ENCODE peak calls at places on chromosomes 16 and 17, in ten cellular contexts. One of them, this sample, is unnamed.

GRCh38 chr17:41498276-41498675 is 7.1 kb downstream of the KRT13 start:
- DNase-seq in mammary epithelial cell: no peak
- DNase-seq in epithelial cell of proximal tubule: no peak
- DNase-seq in CD8-positive, alpha-beta T cell: no peak
- DNase-seq in tibial artery: no peak
- DNase-seq in lower lobe of right lung: no peak
- DNase-seq in CD4-positive, CD25-positive, alpha-beta regulatory T cell: no peak
- DNase-seq in cardiac muscle cell: no peak
- DNase-seq in effector memory CD4-positive, alpha-beta T cell: no peak
- DNase-seq in WERI-Rb-1: no peak
- DNase-seq in this sample: no peak

GRCh38 chr17:35160354-35161201 is 13.0 kb downstream of the UNC45B start:
- DNase-seq in epithelial cell of proximal tubule: no peak
- DNase-seq in effector memory CD4-positive, alpha-beta T cell: no peak
- DNase-seq in tibial artery: peak
- DNase-seq in WERI-Rb-1: no peak
- DNase-seq in lower lobe of right lung: no peak
- DNase-seq in CD8-positive, alpha-beta T cell: peak
- DNase-seq in cardiac muscle cell: no peak
- DNase-seq in CD4-positive, CD25-positive, alpha-beta regulatory T cell: peak
- DNase-seq in mammary epithelial cell: no peak
- DNase-seq in this sample: no peak

GRCh38 chr16:28491080-28491969 is 549 bp downstream of the CLN3 start:
- DNase-seq in mammary epithelial cell: peak
- DNase-seq in WERI-Rb-1: peak
- DNase-seq in effector memory CD4-positive, alpha-beta T cell: no peak
- DNase-seq in tibial artery: peak
- DNase-seq in cardiac muscle cell: peak
- DNase-seq in lower lobe of right lung: peak
- DNase-seq in CD8-positive, alpha-beta T cell: peak
- DNase-seq in epithelial cell of proximal tubule: no peak
- DNase-seq in CD4-positive, CD25-positive, alpha-beta regulatory T cell: no peak
- DNase-seq in this sample: peak

GRCh38 chr16:87006021-87006420 is 311.2 kb downstream of the C16orf95 start:
- DNase-seq in lower lobe of right lung: no peak
- DNase-seq in WERI-Rb-1: no peak
- DNase-seq in effector memory CD4-positive, alpha-beta T cell: no peak
- DNase-seq in tibial artery: peak
- DNase-seq in mammary epithelial cell: no peak
- DNase-seq in epithelial cell of proximal tubule: no peak
- DNase-seq in CD8-positive, alpha-beta T cell: no peak
- DNase-seq in CD4-positive, CD25-positive, alpha-beta regulatory T cell: no peak
- DNase-seq in cardiac muscle cell: no peak
- DNase-seq in this sample: no peak

GRCh38 chr17:39196820-39197331 is 593 bp downstream of the CACNB1 start:
- DNase-seq in effector memory CD4-positive, alpha-beta T cell: no peak
- DNase-seq in epithelial cell of proximal tubule: no peak
- DNase-seq in cardiac muscle cell: peak
- DNase-seq in lower lobe of right lung: peak
- DNase-seq in CD4-positive, CD25-positive, alpha-beta regulatory T cell: no peak
- DNase-seq in CD8-positive, alpha-beta T cell: no peak
- DNase-seq in mammary epithelial cell: no peak
- DNase-seq in tibial artery: peak
- DNase-seq in WERI-Rb-1: peak
- DNase-seq in this sample: peak

GRCh38 chr16:10736926-10737625 is 6.6 kb upstream of the NUBP1 start:
- DNase-seq in cardiac muscle cell: peak
- DNase-seq in CD4-positive, CD25-positive, alpha-beta regulatory T cell: peak
- DNase-seq in lower lobe of right lung: no peak
- DNase-seq in mammary epithelial cell: peak
- DNase-seq in WERI-Rb-1: peak
- DNase-seq in epithelial cell of proximal tubule: no peak
- DNase-seq in CD8-positive, alpha-beta T cell: peak
- DNase-seq in tibial artery: no peak
- DNase-seq in effector memory CD4-positive, alpha-beta T cell: peak
- DNase-seq in this sample: peak

GRCh38 chr16:63057342-63057741 is 1021.1 kb upstream of the CDH8 start:
- DNase-seq in cardiac muscle cell: no peak
- DNase-seq in tibial artery: no peak
- DNase-seq in mammary epithelial cell: no peak
- DNase-seq in CD8-positive, alpha-beta T cell: no peak
- DNase-seq in lower lobe of right lung: no peak
- DNase-seq in epithelial cell of proximal tubule: no peak
- DNase-seq in effector memory CD4-positive, alpha-beta T cell: no peak
- DNase-seq in CD4-positive, CD25-positive, alpha-beta regulatory T cell: no peak
- DNase-seq in WERI-Rb-1: no peak
- DNase-seq in this sample: no peak

GRCh38 chr17:7854078-7854777 is 638 bp upstream of the TMEM88 start:
- DNase-seq in lower lobe of right lung: peak
- DNase-seq in cardiac muscle cell: no peak
- DNase-seq in tibial artery: no peak
- DNase-seq in effector memory CD4-positive, alpha-beta T cell: no peak
- DNase-seq in mammary epithelial cell: no peak
- DNase-seq in CD8-positive, alpha-beta T cell: no peak
- DNase-seq in CD4-positive, CD25-positive, alpha-beta regulatory T cell: no peak
- DNase-seq in WERI-Rb-1: no peak
- DNase-seq in epithelial cell of proximal tubule: no peak
- DNase-seq in this sample: no peak

GRCh38 chr16:78469787-78470186 is 370.3 kb downstream of the WWOX start:
- DNase-seq in epithelial cell of proximal tubule: no peak
- DNase-seq in WERI-Rb-1: no peak
- DNase-seq in CD8-positive, alpha-beta T cell: no peak
- DNase-seq in mammary epithelial cell: no peak
- DNase-seq in tibial artery: no peak
- DNase-seq in lower lobe of right lung: no peak
- DNase-seq in cardiac muscle cell: no peak
- DNase-seq in effector memory CD4-positive, alpha-beta T cell: no peak
- DNase-seq in CD4-positive, CD25-positive, alpha-beta regulatory T cell: no peak
- DNase-seq in this sample: no peak

GRCh38 chr17:74797824-74798223 is 21.7 kb upstream of the NAT9 start:
- DNase-seq in effector memory CD4-positive, alpha-beta T cell: no peak
- DNase-seq in lower lobe of right lung: no peak
- DNase-seq in tibial artery: no peak
- DNase-seq in WERI-Rb-1: no peak
- DNase-seq in CD8-positive, alpha-beta T cell: no peak
- DNase-seq in mammary epithelial cell: no peak
- DNase-seq in cardiac muscle cell: no peak
- DNase-seq in epithelial cell of proximal tubule: no peak
- DNase-seq in CD4-positive, CD25-positive, alpha-beta regulatory T cell: no peak
- DNase-seq in this sample: no peak

GRCh38 chr17:31830971-31831755 is 27.9 kb downstream of the COPRS start:
- DNase-seq in lower lobe of right lung: no peak
- DNase-seq in mammary epithelial cell: no peak
- DNase-seq in CD4-positive, CD25-positive, alpha-beta regulatory T cell: no peak
- DNase-seq in CD8-positive, alpha-beta T cell: no peak
- DNase-seq in effector memory CD4-positive, alpha-beta T cell: no peak
- DNase-seq in epithelial cell of proximal tubule: no peak
- DNase-seq in cardiac muscle cell: no peak
- DNase-seq in WERI-Rb-1: no peak
- DNase-seq in tibial artery: no peak
- DNase-seq in this sample: peak

GRCh38 chr16:86682219-86682904 is 104.0 kb downstream of the FOXL1 start:
- DNase-seq in WERI-Rb-1: no peak
- DNase-seq in CD4-positive, CD25-positive, alpha-beta regulatory T cell: no peak
- DNase-seq in tibial artery: no peak
- DNase-seq in cardiac muscle cell: no peak
- DNase-seq in effector memory CD4-positive, alpha-beta T cell: no peak
- DNase-seq in CD8-positive, alpha-beta T cell: no peak
- DNase-seq in epithelial cell of proximal tubule: no peak
- DNase-seq in mammary epithelial cell: no peak
- DNase-seq in lower lobe of right lung: no peak
- DNase-seq in this sample: no peak

GRCh38 chr16:90019201-90019542 is at the start of gene DBNDD1:
- DNase-seq in cardiac muscle cell: no peak
- DNase-seq in CD4-positive, CD25-positive, alpha-beta regulatory T cell: no peak
- DNase-seq in mammary epithelial cell: no peak
- DNase-seq in lower lobe of right lung: no peak
- DNase-seq in effector memory CD4-positive, alpha-beta T cell: no peak
- DNase-seq in tibial artery: no peak
- DNase-seq in CD8-positive, alpha-beta T cell: no peak
- DNase-seq in WERI-Rb-1: no peak
- DNase-seq in epithelial cell of proximal tubule: no peak
- DNase-seq in this sample: no peak
- H3K4me3 ChIP-seq in cardiac muscle cell: peak
- H3K4me3 ChIP-seq in CD4-positive, CD25-positive, alpha-beta regulatory T cell: no peak
- H3K4me3 ChIP-seq in mammary epithelial cell: peak
- H3K4me3 ChIP-seq in lower lobe of right lung: peak
- H3K4me3 ChIP-seq in effector memory CD4-positive, alpha-beta T cell: peak
- H3K4me3 ChIP-seq in tibial artery: peak
- H3K4me3 ChIP-seq in CD8-positive, alpha-beta T cell: peak
- H3K4me3 ChIP-seq in WERI-Rb-1: no peak
- H3K4me3 ChIP-seq in epithelial cell of proximal tubule: peak
- H3K4me3 ChIP-seq in this sample: peak

GRCh38 chr16:23464196-23464595 is 11.2 kb upstream of the COG7 start:
- DNase-seq in epithelial cell of proximal tubule: no peak
- DNase-seq in lower lobe of right lung: no peak
- DNase-seq in cardiac muscle cell: no peak
- DNase-seq in WERI-Rb-1: no peak
- DNase-seq in CD8-positive, alpha-beta T cell: no peak
- DNase-seq in tibial artery: no peak
- DNase-seq in CD4-positive, CD25-positive, alpha-beta regulatory T cell: no peak
- DNase-seq in effector memory CD4-positive, alpha-beta T cell: no peak
- DNase-seq in mammary epithelial cell: no peak
- DNase-seq in this sample: no peak
- H3K4me3 ChIP-seq in epithelial cell of proximal tubule: no peak
- H3K4me3 ChIP-seq in lower lobe of right lung: no peak
- H3K4me3 ChIP-seq in cardiac muscle cell: no peak
- H3K4me3 ChIP-seq in WERI-Rb-1: no peak
- H3K4me3 ChIP-seq in CD8-positive, alpha-beta T cell: no peak
- H3K4me3 ChIP-seq in tibial artery: no peak
- H3K4me3 ChIP-seq in CD4-positive, CD25-positive, alpha-beta regulatory T cell: no peak
- H3K4me3 ChIP-seq in effector memory CD4-positive, alpha-beta T cell: no peak
- H3K4me3 ChIP-seq in mammary epithelial cell: no peak
- H3K4me3 ChIP-seq in this sample: no peak

DNA sequence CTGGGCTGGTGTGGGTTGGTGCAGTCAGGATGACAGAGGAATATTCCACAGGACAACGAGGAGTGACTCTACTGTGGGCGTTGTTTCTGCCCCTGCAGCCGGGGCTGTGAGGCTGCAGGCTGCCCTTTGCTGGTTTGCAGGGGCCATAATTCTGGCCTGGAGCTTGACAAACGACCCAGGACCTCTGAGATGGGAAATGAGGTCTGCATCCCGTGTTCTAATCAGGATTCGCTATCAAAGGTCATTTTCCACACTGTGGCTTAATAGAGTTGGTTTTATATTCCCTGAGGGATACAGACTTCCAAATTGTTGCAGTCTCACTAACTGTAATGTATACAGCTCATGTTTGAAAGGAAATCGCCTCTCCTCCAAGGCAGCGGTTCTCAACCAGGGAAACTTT is 180.9 kb downstream of the RPTOR start:
- DNase-seq in WERI-Rb-1: no peak
- DNase-seq in CD4-positive, CD25-positive, alpha-beta regulatory T cell: no peak
- DNase-seq in lower lobe of right lung: no peak
- DNase-seq in epithelial cell of proximal tubule: no peak
- DNase-seq in CD8-positive, alpha-beta T cell: no peak
- DNase-seq in effector memory CD4-positive, alpha-beta T cell: no peak
- DNase-seq in mammary epithelial cell: no peak
- DNase-seq in tibial artery: no peak
- DNase-seq in cardiac muscle cell: no peak
- DNase-seq in this sample: no peak
- H3K4me3 ChIP-seq in WERI-Rb-1: no peak
- H3K4me3 ChIP-seq in CD4-positive, CD25-positive, alpha-beta regulatory T cell: no peak
- H3K4me3 ChIP-seq in lower lobe of right lung: no peak
- H3K4me3 ChIP-seq in epithelial cell of proximal tubule: no peak
- H3K4me3 ChIP-seq in CD8-positive, alpha-beta T cell: no peak
- H3K4me3 ChIP-seq in effector memory CD4-positive, alpha-beta T cell: no peak
- H3K4me3 ChIP-seq in mammary epithelial cell: no peak
- H3K4me3 ChIP-seq in tibial artery: no peak
- H3K4me3 ChIP-seq in cardiac muscle cell: no peak
- H3K4me3 ChIP-seq in this sample: no peak

DNA sequence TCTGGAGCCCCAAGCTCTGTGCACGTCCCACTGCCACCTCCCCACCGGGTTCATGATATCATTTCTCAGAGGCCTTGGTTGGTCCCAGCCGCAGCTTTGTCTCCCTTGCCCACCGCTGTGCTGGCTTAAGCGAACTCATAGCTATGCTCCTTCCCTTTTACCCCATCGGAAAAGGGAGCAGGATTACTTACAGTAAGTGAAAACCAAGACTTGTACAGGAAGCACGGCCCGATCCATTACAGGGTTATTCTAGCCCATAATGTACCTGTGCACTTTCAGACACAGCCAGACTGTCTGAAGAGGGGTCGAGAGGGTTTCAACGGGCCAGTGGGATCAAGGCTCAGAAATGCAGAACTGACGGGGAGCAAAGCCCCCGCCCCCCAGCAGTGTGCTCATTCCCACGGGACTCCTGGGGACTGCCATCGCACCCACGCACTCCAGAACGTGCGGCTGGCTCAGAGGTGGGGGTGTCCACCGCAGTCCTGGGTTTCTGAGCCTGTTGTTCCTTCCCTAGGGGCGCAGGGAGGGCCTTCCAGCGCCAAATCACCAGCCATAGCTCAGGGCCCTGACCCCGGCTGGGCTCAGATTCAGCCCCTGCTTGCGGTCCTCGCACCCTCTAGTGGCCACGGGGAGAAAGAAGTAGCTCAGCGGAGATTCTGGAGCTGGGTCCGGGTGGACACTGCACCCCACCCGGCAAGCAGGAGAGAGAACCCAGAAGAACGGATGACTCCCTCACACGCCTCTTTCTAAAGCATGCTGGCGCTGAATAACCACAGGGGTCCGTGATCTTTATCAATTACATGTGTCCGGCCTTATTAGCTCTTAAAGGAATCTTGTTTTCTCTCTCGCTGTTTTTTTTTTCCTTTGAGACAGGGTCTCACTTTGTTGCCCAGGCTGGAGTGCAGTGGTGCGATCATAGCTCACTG is 44.9 kb upstream of the USP7 start:
- DNase-seq in CD4-positive, CD25-positive, alpha-beta regulatory T cell: peak
- DNase-seq in WERI-Rb-1: peak
- DNase-seq in CD8-positive, alpha-beta T cell: peak
- DNase-seq in mammary epithelial cell: peak
- DNase-seq in effector memory CD4-positive, alpha-beta T cell: peak
- DNase-seq in cardiac muscle cell: peak
- DNase-seq in lower lobe of right lung: peak
- DNase-seq in tibial artery: peak
- DNase-seq in epithelial cell of proximal tubule: no peak
- DNase-seq in this sample: peak
- H3K4me3 ChIP-seq in CD4-positive, CD25-positive, alpha-beta regulatory T cell: no peak
- H3K4me3 ChIP-seq in WERI-Rb-1: peak
- H3K4me3 ChIP-seq in CD8-positive, alpha-beta T cell: no peak
- H3K4me3 ChIP-seq in mammary epithelial cell: no peak
- H3K4me3 ChIP-seq in effector memory CD4-positive, alpha-beta T cell: peak
- H3K4me3 ChIP-seq in cardiac muscle cell: no peak
- H3K4me3 ChIP-seq in lower lobe of right lung: peak
- H3K4me3 ChIP-seq in tibial artery: peak
- H3K4me3 ChIP-seq in epithelial cell of proximal tubule: peak
- H3K4me3 ChIP-seq in this sample: no peak